ENCODE peak calls at places on chromosomes 4 and X, in eight cellular contexts. P is HTR-8/SVneo, Y is colonic mucosa, L is EL, Q is PC-3, O is cardiac fibroblast, N is Caki2, B is AG04449. E is an unnamed sample.
A peak's percentile ranks its signal among the peaks of the same experiment; 100 is the strongest.

GRCh38 chr4:128690009-128690408 is 119.5 kb upstream of the JADE1 start:
- DNase-seq in N (no peak), P (no peak), O (no peak), Q (no peak), B (no peak), L (no peak), Y (no peak), E (no peak)

GRCh38 chr4:181745933-181746627 is 497.1 kb upstream of the TENM3 start:
- DNase-seq in O (no peak), N (no peak), B (no peak), P (no peak), Y (no peak), Q (no peak), L (peak; percentile 66), E (no peak)

GRCh38 chrX:15056044-15056443 is 182.8 kb downstream of the MOSPD2 start:
- DNase-seq in Q (peak; percentile 63), B (no peak), N (no peak), Y (no peak), O (no peak), P (no peak), L (no peak), E (no peak)

GRCh38 chr4:86924805-86925204 is 10.0 kb upstream of the AFF1 start:
- DNase-seq in B (peak; percentile 81), Y (no peak), Q (peak; percentile 65), P (no peak), L (peak; percentile 89), N (peak; percentile 77), O (peak; percentile 95), E (no peak)

GRCh38 chr4:132071815-132072214 is 1077.3 kb upstream of the PCDH10 start:
- DNase-seq in B (no peak), O (peak; percentile 2), Q (peak; percentile 39), N (no peak), Y (no peak), P (peak; percentile 6), L (peak; percentile 8), E (no peak)

GRCh38 chr4:1171306-1172227 is 816 bp downstream of the SPON2 start:
- DNase-seq in N (no peak), B (no peak), Q (no peak), P (no peak), L (no peak), Y (peak; percentile 27), O (no peak), E (peak; percentile 64)

GRCh38 chr4:89110541-89110985 is 770 bp upstream of the TIGD2 start:
- DNase-seq in Y (no peak), P (no peak), N (no peak), B (no peak), Q (peak; percentile 3), O (no peak), L (no peak), E (no peak)

GRCh38 chr4:108700358-108700757 is 50.0 kb downstream of the OSTC start:
- DNase-seq in Y (no peak), B (peak; percentile 17), N (peak; percentile 1), O (peak; percentile 66), P (peak; percentile 3), L (peak; percentile 50), Q (peak; percentile 7), E (no peak)